ENCODE peak calls at places on chromosomes 4 and X, in four cellular contexts. J is Panc1, Z is HepG2, F is HCT116. Y is an unnamed sample.

GRCh38 chrX:42119076-42119475 is 195.7 kb upstream of the CASK start:
- DNase-seq in Z (peak; percentile 81), F (peak; percentile 42), J (no peak), Y (no peak)

GRCh38 chr4:138802499-138802898 is 213.1 kb upstream of the NOCT start:
- DNase-seq in F (no peak), Z (no peak), J (no peak), Y (no peak)

GRCh38 chr4:118911162-118911791 is 22.6 kb downstream of the SYNPO2 start:
- DNase-seq in F (no peak), Z (no peak), J (no peak), Y (no peak)

GRCh38 chrX:19888419-19888879 is 1.0 kb upstream of the SH3KBP1 start:
- DNase-seq in Z (peak; percentile 78), F (peak; percentile 53), J (no peak), Y (peak; percentile 32)

GRCh38 chrX:87706134-87706533 is 188.5 kb downstream of the KLHL4 start:
- DNase-seq in F (no peak), J (no peak), Z (no peak), Y (no peak)

GRCh38 chr4:140047017-140047640 is 106.9 kb downstream of the MAML3 start:
- DNase-seq in F (no peak), Z (no peak), J (no peak), Y (no peak)

GRCh38 chr4:37892641-37893040 is 1.8 kb downstream of the TBC1D1 start:
- DNase-seq in J (no peak), F (no peak), Z (no peak), Y (no peak)

GRCh38 chr4:58606303-58606702 is 1496.1 kb upstream of the IGFBP7 start:
- DNase-seq in Z (no peak), J (no peak), F (no peak), Y (no peak)

GRCh38 chr4:136314686-136315085 is 1217.6 kb downstream of the PCDH18 start:
- DNase-seq in J (no peak), Z (no peak), F (no peak), Y (no peak)

GRCh38 chrX:150446995-150447394 is 83.9 kb downstream of the MAMLD1 start:
- DNase-seq in Z (no peak), J (no peak), F (no peak), Y (no peak)

GRCh38 chr4:149795256-149795655 is 20.4 kb downstream of the IQCM start:
- DNase-seq in J (no peak), F (no peak), Z (peak; percentile 23), Y (no peak)

GRCh38 chrX:79365591-79365990 is 1.5 kb downstream of the ITM2A start:
- DNase-seq in J (no peak), Z (no peak), F (no peak), Y (no peak)

GRCh38 chr4:84578540-84579409 is 4.2 kb upstream of the CDS1 start:
- DNase-seq in Z (peak; percentile 39), F (peak; percentile 51), J (peak; percentile 27), Y (peak; percentile 13)

GRCh38 chr4:157220026-157220881 is at the start of gene GRIA2:
- DNase-seq in Z (peak; percentile 1), J (no peak), F (no peak), Y (peak; percentile 4)

GRCh38 chr4:1406946-1407656 is 859 bp upstream of the NKX1-1 start:
- DNase-seq in J (no peak), Z (no peak), F (no peak), Y (no peak)

GRCh38 chr4:121666091-121666679 is 30.6 kb downstream of the ANXA5 start:
- DNase-seq in J (no peak), Z (no peak), F (no peak), Y (no peak)

DNA sequence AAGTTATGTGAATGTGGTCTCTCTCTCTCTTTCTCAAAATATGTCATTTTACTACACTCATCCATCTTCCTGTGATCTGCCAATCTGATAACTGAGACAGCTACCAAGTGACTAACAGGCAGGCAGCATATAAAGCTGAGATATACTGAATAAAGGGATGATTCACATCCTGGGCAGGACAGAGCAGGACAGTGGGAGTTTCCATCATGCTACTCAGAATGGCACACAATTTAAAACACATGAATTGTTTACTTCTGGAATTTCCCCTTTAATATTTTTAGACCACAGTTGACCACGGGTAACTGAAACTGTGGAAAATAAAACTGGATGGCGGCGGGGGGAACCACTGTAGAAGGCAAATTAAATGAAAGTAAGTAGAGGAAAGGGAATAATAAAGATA is 58.6 kb upstream of the DCTD start:
- DNase-seq in Z (no peak), F (peak; percentile 50), J (peak; percentile 70), Y (peak; percentile 75)
- TF ChIP-seq TCF7L2 in Z (no peak), F (no peak), J (no peak), Y (no peak)

GRCh38 chr4:19807505-19807904 is 444.2 kb upstream of the SLIT2 start:
- DNase-seq in F (no peak), Z (no peak), J (no peak), Y (no peak)
- TF ChIP-seq TCF7L2 in F (no peak), Z (no peak), J (no peak), Y (no peak)

DNA sequence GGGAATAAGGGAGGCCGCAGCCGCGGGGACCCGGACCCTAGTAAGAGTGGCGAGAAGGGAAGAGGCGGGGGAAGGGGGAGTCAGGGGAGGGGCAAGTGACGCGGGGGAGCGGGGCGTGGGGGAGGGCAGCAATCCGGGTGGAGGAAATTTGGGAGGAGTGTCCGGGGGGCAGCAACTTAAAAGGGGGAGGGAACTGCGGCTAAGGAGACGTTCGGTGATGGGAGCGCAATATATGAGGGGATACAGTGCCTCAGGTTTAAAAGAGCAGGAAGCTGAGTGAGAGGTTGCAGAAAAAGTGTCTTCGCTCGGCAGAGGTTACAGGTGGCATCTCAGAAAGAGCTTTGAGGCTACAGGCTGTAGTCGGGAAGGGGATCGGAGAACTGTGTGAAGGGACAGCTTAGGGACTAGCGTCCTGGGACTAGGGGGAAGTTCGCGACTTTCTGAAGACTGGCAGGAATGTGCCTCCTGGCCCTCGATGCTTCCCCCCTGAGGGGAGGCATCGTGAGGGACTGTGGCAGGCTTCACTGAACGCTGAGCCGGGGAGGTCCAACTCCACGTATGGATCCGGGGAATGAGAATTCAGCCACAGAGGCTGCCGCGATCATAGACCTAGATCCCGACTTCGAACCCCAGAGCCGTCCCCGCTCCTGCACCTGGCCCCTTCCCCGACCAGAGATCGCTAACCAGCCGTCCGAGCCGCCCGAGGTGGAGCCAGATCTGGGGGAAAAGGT is 485 bp downstream of the FOXO4 start:
- DNase-seq in J (no peak), Z (no peak), F (peak; percentile 21), Y (peak; percentile 70)
- TF ChIP-seq TCF7L2 in J (no peak), Z (no peak), F (no peak), Y (no peak)

DNA sequence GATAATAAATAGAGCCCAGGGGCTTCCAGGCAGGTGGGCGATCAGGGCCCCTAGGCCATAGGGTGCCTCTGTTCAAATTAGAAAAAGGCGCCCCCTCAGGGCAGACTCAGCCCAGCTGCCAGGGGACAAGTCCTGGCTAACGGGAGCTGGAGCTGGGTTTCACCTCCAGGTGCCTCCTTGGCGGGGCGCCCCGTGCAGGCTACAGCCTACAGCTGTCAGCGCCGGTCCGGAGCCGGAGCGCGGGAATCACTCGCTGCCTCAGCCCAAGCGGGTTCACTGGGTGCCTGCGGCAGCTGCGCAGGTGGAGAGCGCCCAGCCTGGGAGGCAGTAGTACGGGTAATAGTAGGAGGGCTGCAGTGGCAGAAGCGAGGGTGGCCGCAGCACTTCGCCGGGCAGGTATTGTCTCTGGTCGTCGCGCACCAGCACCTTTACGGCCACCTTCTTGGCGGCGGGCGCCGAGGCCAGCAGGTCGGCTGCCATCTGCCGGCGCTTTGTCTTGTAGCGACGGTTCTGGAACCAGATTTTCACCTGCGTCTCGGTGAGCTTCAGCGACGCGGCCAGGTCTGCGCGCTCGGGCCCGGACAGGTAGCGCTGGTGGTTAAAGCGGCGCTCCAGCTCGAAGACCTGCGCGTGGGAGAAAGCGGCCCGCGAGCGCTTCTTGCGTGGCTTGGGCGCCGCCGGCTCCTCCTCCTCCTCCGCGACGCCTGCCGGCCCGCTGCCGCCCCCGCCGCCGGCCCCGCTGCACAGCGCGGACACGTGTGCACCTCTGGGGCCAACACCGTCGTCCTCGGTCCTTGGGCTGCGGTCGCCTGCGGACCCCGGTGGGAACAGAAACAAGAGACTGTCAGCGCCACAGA is 2.4 kb downstream of the NKX3-2 start:
- DNase-seq in Z (no peak), F (no peak), J (no peak), Y (no peak)
- TF ChIP-seq TCF7L2 in Z (no peak), F (no peak), J (no peak), Y (no peak)

GRCh38 chr4:170231377-170231776 is 141.6 kb upstream of the AADAT start:
- DNase-seq in Z (no peak), F (no peak), J (no peak), Y (no peak)

GRCh38 chr4:170226288-170226687 is 136.5 kb upstream of the AADAT start:
- DNase-seq in F (no peak), J (no peak), Z (no peak), Y (no peak)

GRCh38 chr4:170229021-170229420 is 139.3 kb upstream of the AADAT start:
- DNase-seq in Z (no peak), J (no peak), F (no peak), Y (no peak)

GRCh38 chr4:170227928-170228327 is 138.2 kb upstream of the AADAT start:
- DNase-seq in F (no peak), Z (no peak), J (no peak), Y (no peak)

DNA sequence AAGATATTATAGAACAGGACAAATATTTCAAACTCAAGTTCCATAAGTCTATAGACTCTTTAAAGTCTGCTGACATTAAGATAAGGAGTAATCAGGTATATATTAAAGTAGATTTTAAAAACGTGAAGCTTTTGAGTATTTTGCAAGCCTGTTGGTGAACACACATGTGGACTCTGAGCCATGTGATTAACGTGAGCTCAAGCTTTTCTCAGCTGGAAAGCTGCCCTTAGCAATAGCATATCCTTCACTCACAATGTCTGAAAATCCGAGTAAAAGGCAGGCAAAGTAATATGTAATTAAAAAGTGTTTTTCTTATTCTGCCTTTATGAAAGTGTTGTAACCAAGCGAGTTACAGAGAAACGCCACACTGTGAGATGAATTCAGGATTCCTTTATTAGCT is 140.5 kb upstream of the AADAT start:
- DNase-seq in J (no peak), F (no peak), Z (no peak), Y (no peak)
- TF ChIP-seq TCF7L2 in J (no peak), F (no peak), Z (no peak), Y (no peak)

GRCh38 chr4:52983563-52984303 is 121.6 kb downstream of the RASL11B start:
- DNase-seq in F (peak; percentile 50), J (peak; percentile 18), Z (peak; percentile 67), Y (peak; percentile 67)
- TF ChIP-seq TCF7L2 in F (no peak), J (no peak), Z (no peak), Y (no peak)

GRCh38 chr4:112109455-112110425 is 35.5 kb upstream of the FAM241A start:
- DNase-seq in Z (peak; percentile 20), J (no peak), F (no peak), Y (no peak)

GRCh38 chr4:112112590-112113170 is 32.6 kb upstream of the FAM241A start:
- DNase-seq in Z (peak; percentile 14), F (no peak), J (no peak), Y (no peak)

GRCh38 chr4:112111306-112111705 is 33.9 kb upstream of the FAM241A start:
- DNase-seq in J (no peak), F (no peak), Z (no peak), Y (no peak)

GRCh38 chr4:112114452-112114851 is 30.8 kb upstream of the FAM241A start:
- DNase-seq in J (no peak), F (no peak), Z (no peak), Y (no peak)

DNA sequence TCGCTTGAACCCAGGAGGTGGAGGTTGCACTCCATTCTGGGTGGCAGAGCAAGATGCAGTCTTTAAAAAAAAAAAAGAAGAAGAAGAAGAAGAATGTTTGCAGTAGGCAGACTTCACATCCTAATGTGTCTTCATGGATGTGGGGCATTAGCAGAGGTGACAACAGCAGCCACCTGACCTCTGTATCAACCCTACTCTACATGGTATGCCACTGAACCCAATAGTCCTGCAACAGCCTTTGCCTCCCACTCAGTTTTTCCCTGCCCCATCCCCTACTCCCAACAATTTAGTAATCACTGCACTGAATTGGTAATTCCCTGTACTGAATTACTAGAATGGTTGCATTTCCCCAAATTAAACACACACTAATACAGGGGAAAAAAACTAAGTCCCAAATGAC is 31.5 kb upstream of the FAM241A start:
- DNase-seq in F (no peak), J (no peak), Z (no peak), Y (no peak)
- TF ChIP-seq TCF7L2 in F (no peak), J (no peak), Z (no peak), Y (no peak)